ENCODE peak calls at places on chromosome 12, in eight cellular contexts. One of them, this sample, is unnamed.

GRCh38 chr12:105226219-105226618 is 9.8 kb downstream of the APPL2 start:
- DNase-seq in tibial artery: peak
- DNase-seq in HFF-Myc: peak
- DNase-seq in endothelial cell of umbilical vein: peak
- DNase-seq in neural crest cell: no peak
- DNase-seq in transverse colon: peak
- DNase-seq in A549: no peak
- DNase-seq in body of pancreas: peak
- DNase-seq in this sample: no peak

GRCh38 chr12:107655281-107656065 is 30.1 kb upstream of the PWP1 start:
- DNase-seq in A549: no peak
- DNase-seq in endothelial cell of umbilical vein: peak
- DNase-seq in transverse colon: peak
- DNase-seq in HFF-Myc: peak
- DNase-seq in neural crest cell: no peak
- DNase-seq in tibial artery: no peak
- DNase-seq in body of pancreas: no peak
- DNase-seq in this sample: no peak

GRCh38 chr12:130084359-130084758 is 77.9 kb upstream of the FZD10 start:
- DNase-seq in endothelial cell of umbilical vein: no peak
- DNase-seq in A549: no peak
- DNase-seq in neural crest cell: no peak
- DNase-seq in tibial artery: no peak
- DNase-seq in body of pancreas: no peak
- DNase-seq in transverse colon: no peak
- DNase-seq in HFF-Myc: no peak
- DNase-seq in this sample: no peak

GRCh38 chr12:42893196-42893595 is 303.6 kb upstream of the PRICKLE1 start:
- DNase-seq in body of pancreas: no peak
- DNase-seq in endothelial cell of umbilical vein: no peak
- DNase-seq in HFF-Myc: no peak
- DNase-seq in transverse colon: no peak
- DNase-seq in tibial artery: no peak
- DNase-seq in neural crest cell: no peak
- DNase-seq in A549: no peak
- DNase-seq in this sample: no peak

GRCh38 chr12:119528241-119528640 is 65.3 kb upstream of the TMEM233 start:
- DNase-seq in neural crest cell: no peak
- DNase-seq in transverse colon: no peak
- DNase-seq in A549: peak
- DNase-seq in body of pancreas: no peak
- DNase-seq in HFF-Myc: no peak
- DNase-seq in tibial artery: no peak
- DNase-seq in endothelial cell of umbilical vein: no peak
- DNase-seq in this sample: no peak

GRCh38 chr12:24600996-24601395 is 347.9 kb downstream of the BCAT1 start:
- DNase-seq in transverse colon: no peak
- DNase-seq in tibial artery: no peak
- DNase-seq in body of pancreas: no peak
- DNase-seq in A549: no peak
- DNase-seq in endothelial cell of umbilical vein: peak
- DNase-seq in neural crest cell: no peak
- DNase-seq in HFF-Myc: peak
- DNase-seq in this sample: no peak

GRCh38 chr12:95694148-95694547 is 96.4 kb downstream of the NTN4 start:
- DNase-seq in neural crest cell: no peak
- DNase-seq in transverse colon: peak
- DNase-seq in HFF-Myc: no peak
- DNase-seq in endothelial cell of umbilical vein: no peak
- DNase-seq in A549: no peak
- DNase-seq in body of pancreas: peak
- DNase-seq in tibial artery: no peak
- DNase-seq in this sample: no peak

GRCh38 chr12:92539966-92540791 is 162.6 kb upstream of the PLEKHG7 start:
- DNase-seq in HFF-Myc: no peak
- DNase-seq in transverse colon: no peak
- DNase-seq in neural crest cell: peak
- DNase-seq in body of pancreas: peak
- DNase-seq in endothelial cell of umbilical vein: peak
- DNase-seq in A549: no peak
- DNase-seq in tibial artery: no peak
- DNase-seq in this sample: no peak

GRCh38 chr12:99935608-99936007 is 49.1 kb downstream of the ANKS1B start:
- DNase-seq in tibial artery: no peak
- DNase-seq in body of pancreas: no peak
- DNase-seq in A549: no peak
- DNase-seq in transverse colon: no peak
- DNase-seq in neural crest cell: no peak
- DNase-seq in endothelial cell of umbilical vein: no peak
- DNase-seq in HFF-Myc: no peak
- DNase-seq in this sample: no peak

GRCh38 chr12:116924558-116925453 is 14.1 kb downstream of the FBXW8 start:
- DNase-seq in endothelial cell of umbilical vein: peak
- DNase-seq in tibial artery: no peak
- DNase-seq in A549: peak
- DNase-seq in neural crest cell: no peak
- DNase-seq in body of pancreas: no peak
- DNase-seq in HFF-Myc: peak
- DNase-seq in transverse colon: peak
- DNase-seq in this sample: peak

GRCh38 chr12:100795193-100796179 is 910 bp downstream of the ANO4 start:
- DNase-seq in transverse colon: no peak
- DNase-seq in HFF-Myc: no peak
- DNase-seq in A549: no peak
- DNase-seq in tibial artery: no peak
- DNase-seq in neural crest cell: no peak
- DNase-seq in endothelial cell of umbilical vein: no peak
- DNase-seq in body of pancreas: no peak
- DNase-seq in this sample: no peak

GRCh38 chr12:106954462-106955376 is 988 bp upstream of the TMEM263 start:
- DNase-seq in HFF-Myc: no peak
- DNase-seq in A549: no peak
- DNase-seq in body of pancreas: peak
- DNase-seq in neural crest cell: peak
- DNase-seq in transverse colon: peak
- DNase-seq in endothelial cell of umbilical vein: peak
- DNase-seq in tibial artery: peak
- DNase-seq in this sample: no peak

GRCh38 chr12:17975239-17975638 is 114.8 kb downstream of the RERGL start:
- DNase-seq in A549: no peak
- DNase-seq in HFF-Myc: no peak
- DNase-seq in body of pancreas: no peak
- DNase-seq in endothelial cell of umbilical vein: no peak
- DNase-seq in neural crest cell: no peak
- DNase-seq in transverse colon: no peak
- DNase-seq in tibial artery: no peak
- DNase-seq in this sample: no peak

GRCh38 chr12:12265571-12266388 is 1.1 kb downstream of the LRP6 start:
- DNase-seq in body of pancreas: no peak
- DNase-seq in tibial artery: no peak
- DNase-seq in A549: peak
- DNase-seq in neural crest cell: no peak
- DNase-seq in HFF-Myc: no peak
- DNase-seq in transverse colon: no peak
- DNase-seq in endothelial cell of umbilical vein: peak
- DNase-seq in this sample: peak

GRCh38 chr12:123873795-123874194 is 98.8 kb downstream of the CCDC92 start:
- DNase-seq in A549: no peak
- DNase-seq in tibial artery: no peak
- DNase-seq in endothelial cell of umbilical vein: no peak
- DNase-seq in HFF-Myc: no peak
- DNase-seq in body of pancreas: no peak
- DNase-seq in neural crest cell: no peak
- DNase-seq in transverse colon: no peak
- DNase-seq in this sample: no peak

GRCh38 chr12:78793491-78793890 is 71.1 kb upstream of the SYT1 start:
- DNase-seq in endothelial cell of umbilical vein: no peak
- DNase-seq in body of pancreas: no peak
- DNase-seq in A549: no peak
- DNase-seq in transverse colon: no peak
- DNase-seq in tibial artery: no peak
- DNase-seq in HFF-Myc: no peak
- DNase-seq in neural crest cell: no peak
- DNase-seq in this sample: no peak

GRCh38 chr12:90938451-90938850 is 16.5 kb downstream of the CCER1 start:
- DNase-seq in HFF-Myc: no peak
- DNase-seq in transverse colon: no peak
- DNase-seq in body of pancreas: no peak
- DNase-seq in endothelial cell of umbilical vein: peak
- DNase-seq in tibial artery: no peak
- DNase-seq in A549: peak
- DNase-seq in neural crest cell: no peak
- DNase-seq in this sample: peak

GRCh38 chr12:48788852-48789775 is at the start of gene ADCY6:
- DNase-seq in transverse colon: peak
- DNase-seq in tibial artery: peak
- DNase-seq in neural crest cell: peak
- DNase-seq in A549: peak
- DNase-seq in body of pancreas: peak
- DNase-seq in HFF-Myc: no peak
- DNase-seq in endothelial cell of umbilical vein: peak
- DNase-seq in this sample: peak
- TF ChIP-seq CTCF in transverse colon: no peak
- TF ChIP-seq CTCF in tibial artery: no peak
- TF ChIP-seq CTCF in neural crest cell: no peak
- TF ChIP-seq CTCF in A549: no peak
- TF ChIP-seq CTCF in body of pancreas: no peak
- TF ChIP-seq CTCF in HFF-Myc: no peak
- TF ChIP-seq CTCF in endothelial cell of umbilical vein: no peak
- TF ChIP-seq CTCF in this sample: no peak

DNA sequence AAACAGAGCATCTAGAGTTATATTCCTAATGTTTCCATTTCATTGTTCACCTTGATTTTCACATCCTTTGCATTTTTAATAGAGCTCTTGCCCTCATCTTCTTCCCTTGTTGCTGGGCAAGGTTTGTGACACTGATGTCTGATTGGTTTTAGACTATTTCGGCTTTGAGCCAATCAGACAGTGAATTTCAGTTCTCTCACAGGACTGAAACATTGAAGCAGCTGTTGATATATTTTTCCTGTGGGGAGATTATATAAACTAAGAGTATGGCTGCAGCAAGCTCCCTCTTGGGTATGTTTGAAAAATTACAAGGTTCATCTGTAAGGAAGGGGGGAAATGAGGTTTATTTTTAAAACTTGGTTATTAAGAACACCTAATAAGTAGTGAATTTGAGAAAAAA is 51.2 kb downstream of the ATF7IP start:
- DNase-seq in A549: peak
- DNase-seq in neural crest cell: peak
- DNase-seq in body of pancreas: peak
- DNase-seq in tibial artery: no peak
- DNase-seq in transverse colon: no peak
- DNase-seq in HFF-Myc: peak
- DNase-seq in endothelial cell of umbilical vein: peak
- DNase-seq in this sample: peak
- TF ChIP-seq CTCF in A549: no peak
- TF ChIP-seq CTCF in neural crest cell: peak
- TF ChIP-seq CTCF in body of pancreas: peak
- TF ChIP-seq CTCF in tibial artery: no peak
- TF ChIP-seq CTCF in transverse colon: no peak
- TF ChIP-seq CTCF in HFF-Myc: peak
- TF ChIP-seq CTCF in endothelial cell of umbilical vein: no peak
- TF ChIP-seq CTCF in this sample: no peak

GRCh38 chr12:23543767-23544166 is 405.7 kb downstream of the SOX5 start:
- DNase-seq in neural crest cell: no peak
- DNase-seq in transverse colon: no peak
- DNase-seq in HFF-Myc: no peak
- DNase-seq in tibial artery: no peak
- DNase-seq in A549: no peak
- DNase-seq in body of pancreas: no peak
- DNase-seq in endothelial cell of umbilical vein: no peak
- DNase-seq in this sample: no peak
- TF ChIP-seq CTCF in neural crest cell: no peak
- TF ChIP-seq CTCF in transverse colon: no peak
- TF ChIP-seq CTCF in HFF-Myc: no peak
- TF ChIP-seq CTCF in tibial artery: no peak
- TF ChIP-seq CTCF in A549: no peak
- TF ChIP-seq CTCF in body of pancreas: no peak
- TF ChIP-seq CTCF in endothelial cell of umbilical vein: no peak
- TF ChIP-seq CTCF in this sample: no peak

GRCh38 chr12:113674302-113674701 is 202.6 kb upstream of the LHX5 start:
- DNase-seq in tibial artery: no peak
- DNase-seq in transverse colon: no peak
- DNase-seq in HFF-Myc: no peak
- DNase-seq in A549: no peak
- DNase-seq in body of pancreas: no peak
- DNase-seq in endothelial cell of umbilical vein: no peak
- DNase-seq in neural crest cell: no peak
- DNase-seq in this sample: no peak
- TF ChIP-seq CTCF in tibial artery: no peak
- TF ChIP-seq CTCF in transverse colon: no peak
- TF ChIP-seq CTCF in HFF-Myc: no peak
- TF ChIP-seq CTCF in A549: no peak
- TF ChIP-seq CTCF in body of pancreas: no peak
- TF ChIP-seq CTCF in endothelial cell of umbilical vein: no peak
- TF ChIP-seq CTCF in neural crest cell: no peak
- TF ChIP-seq CTCF in this sample: no peak

GRCh38 chr12:71197460-71197859 is 39.7 kb upstream of the TSPAN8 start:
- DNase-seq in transverse colon: no peak
- DNase-seq in A549: no peak
- DNase-seq in HFF-Myc: no peak
- DNase-seq in tibial artery: no peak
- DNase-seq in neural crest cell: no peak
- DNase-seq in endothelial cell of umbilical vein: no peak
- DNase-seq in body of pancreas: no peak
- DNase-seq in this sample: no peak
- TF ChIP-seq CTCF in transverse colon: no peak
- TF ChIP-seq CTCF in A549: no peak
- TF ChIP-seq CTCF in HFF-Myc: no peak
- TF ChIP-seq CTCF in tibial artery: no peak
- TF ChIP-seq CTCF in neural crest cell: no peak
- TF ChIP-seq CTCF in endothelial cell of umbilical vein: no peak
- TF ChIP-seq CTCF in body of pancreas: no peak
- TF ChIP-seq CTCF in this sample: no peak

DNA sequence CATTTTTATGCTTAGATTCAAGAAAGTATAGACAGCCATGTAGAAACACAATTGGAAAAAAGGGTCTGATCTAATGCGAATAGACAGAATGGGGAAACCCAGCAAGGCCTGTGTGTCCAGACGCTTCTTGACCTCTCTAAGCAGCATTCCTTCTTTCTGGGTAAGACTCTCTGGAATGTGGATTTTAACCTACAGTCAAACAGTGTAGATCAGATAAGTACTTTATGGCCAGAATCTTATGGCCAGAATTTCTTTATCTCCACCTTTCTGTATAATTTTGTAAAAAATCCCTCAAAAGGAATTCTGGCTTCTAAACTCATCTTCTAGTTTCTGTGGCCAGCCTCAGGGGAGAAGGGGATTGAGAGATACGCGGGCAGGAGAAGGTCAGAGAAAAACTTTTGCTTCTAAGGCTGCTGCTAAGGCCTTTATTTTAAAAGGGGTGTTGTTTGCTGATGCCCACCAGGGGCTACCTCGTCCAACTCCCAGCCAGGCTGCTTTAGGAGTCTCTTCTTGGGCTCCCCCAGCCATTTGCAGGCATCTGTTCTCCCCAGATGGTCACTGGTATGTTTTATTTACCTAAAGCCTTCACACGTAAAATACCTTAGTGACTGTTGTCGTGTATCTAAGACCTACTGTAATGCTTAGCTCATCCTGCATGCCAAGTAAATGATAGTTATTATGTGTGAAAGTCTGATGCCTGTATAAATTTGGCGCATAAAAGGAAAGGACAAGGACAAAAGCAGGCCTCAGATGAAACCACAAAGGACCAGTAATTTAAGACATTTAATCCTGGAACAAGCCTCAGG is 68.4 kb downstream of the ANO6 start:
- DNase-seq in HFF-Myc: no peak
- DNase-seq in neural crest cell: no peak
- DNase-seq in tibial artery: no peak
- DNase-seq in body of pancreas: no peak
- DNase-seq in A549: peak
- DNase-seq in transverse colon: no peak
- DNase-seq in endothelial cell of umbilical vein: peak
- DNase-seq in this sample: peak
- TF ChIP-seq CTCF in HFF-Myc: no peak
- TF ChIP-seq CTCF in neural crest cell: peak
- TF ChIP-seq CTCF in tibial artery: no peak
- TF ChIP-seq CTCF in body of pancreas: no peak
- TF ChIP-seq CTCF in A549: no peak
- TF ChIP-seq CTCF in transverse colon: no peak
- TF ChIP-seq CTCF in endothelial cell of umbilical vein: no peak
- TF ChIP-seq CTCF in this sample: peak